ENCODE peak calls at places on chromosomes 2 and 18, in six cellular contexts. I, P, F, D, M and Q are unnamed samples.

GRCh38 chr2:797993-798392 is 120.8 kb upstream of the TMEM18 start:
- DNase-seq in D (no peak), M (no peak), F (no peak), P (no peak), I (no peak), Q (no peak)

GRCh38 chr2:192333642-192334041 is 138.9 kb upstream of the TMEFF2 start:
- DNase-seq in M (no peak), D (no peak), I (no peak), F (peak; percentile 14), P (no peak), Q (no peak)

GRCh38 chr2:16303761-16304160 is 361.9 kb downstream of the CYRIA start:
- DNase-seq in D (no peak), I (no peak), P (no peak), F (no peak), M (no peak), Q (no peak)

GRCh38 chr2:163157891-163158511 is 319.4 kb upstream of the KCNH7 start:
- DNase-seq in I (no peak), F (no peak), D (no peak), P (no peak), M (no peak), Q (no peak)

GRCh38 chr2:95073856-95074662 is 47.5 kb downstream of the MRPS5 start:
- DNase-seq in I (no peak), D (no peak), M (no peak), P (no peak), F (peak; percentile 93), Q (no peak)

GRCh38 chr2:128477026-128477820 is 158.6 kb upstream of the HS6ST1 start:
- DNase-seq in F (no peak), D (no peak), M (no peak), I (no peak), P (no peak), Q (no peak)

GRCh38 chr2:233818639-233819621 is 35.4 kb downstream of the HJURP start:
- DNase-seq in D (no peak), M (no peak), I (no peak), F (no peak), P (no peak), Q (no peak)

GRCh38 chr2:97754690-97755346 is 41.4 kb downstream of the ZAP70 start:
- DNase-seq in M (peak; percentile 6), P (no peak), I (no peak), F (no peak), D (no peak), Q (no peak)

GRCh38 chr2:119293254-119293653 is 69.6 kb downstream of the STEAP3 start:
- DNase-seq in F (no peak), D (no peak), P (no peak), M (no peak), I (no peak), Q (no peak)

GRCh38 chr2:98737848-98738247 is 6.9 kb upstream of the MGAT4A start:
- DNase-seq in D (no peak), I (no peak), F (no peak), M (no peak), P (no peak), Q (no peak)

GRCh38 chr2:47501374-47502200 is 98.6 kb downstream of the MSH2 start:
- DNase-seq in M (no peak), D (no peak), F (no peak), I (no peak), P (no peak), Q (no peak)

GRCh38 chr2:233942731-233943130 is 25.6 kb downstream of the TRPM8 start:
- DNase-seq in M (no peak), D (no peak), F (no peak), P (no peak), I (no peak), Q (no peak)

GRCh38 chr2:23637011-23637778 is 252.2 kb downstream of the KLHL29 start:
- DNase-seq in M (no peak), F (no peak), I (no peak), D (no peak), P (peak; percentile 56), Q (peak; percentile 78)

GRCh38 chr2:56450083-56450482 is 266.3 kb downstream of the CCDC85A start:
- DNase-seq in I (no peak), P (no peak), D (no peak), M (no peak), F (no peak), Q (no peak)

GRCh38 chr18:49723648-49724180 is 89.6 kb downstream of the ACAA2 start:
- DNase-seq in F (no peak), M (no peak), D (no peak), P (no peak), I (no peak), Q (no peak)

GRCh38 chr2:191245869-191246531 is 796 bp downstream of the MYO1B start:
- DNase-seq in F (no peak), D (peak; percentile 14), P (peak; percentile 65), I (peak; percentile 61), M (peak; percentile 19), Q (peak; percentile 83)

GRCh38 chr18:50956116-50956515 is 11.7 kb upstream of the ELAC1 start:
- DNase-seq in M (no peak), P (no peak), I (no peak), F (no peak), D (no peak), Q (no peak)

GRCh38 chr2:201126308-201127127 is 10.6 kb downstream of the CFLAR start:
- DNase-seq in P (no peak), D (no peak), M (no peak), I (no peak), F (no peak), Q (no peak)

GRCh38 chr2:101152195-101153076 is 1.3 kb upstream of the TBC1D8 start:
- DNase-seq in F (peak; percentile 88), P (peak; percentile 72), M (peak; percentile 60), I (no peak), D (no peak), Q (peak; percentile 76)

GRCh38 chr2:26724004-26724750 is 31.7 kb downstream of the KCNK3 start:
- DNase-seq in D (no peak), P (peak; percentile 36), M (no peak), I (no peak), F (no peak), Q (no peak)

GRCh38 chr18:26089247-26090129 is 925 bp downstream of the SS18 start:
- DNase-seq in P (no peak), M (no peak), D (no peak), F (peak; percentile 65), I (no peak), Q (peak; percentile 39)

GRCh38 chr2:234446404-234447076 is 50.3 kb downstream of the ARL4C start:
- DNase-seq in D (peak; percentile 87), P (peak; percentile 30), I (no peak), F (peak; percentile 78), M (no peak), Q (no peak)

GRCh38 chr2:38233231-38233983 is 143.7 kb downstream of the ATL2 start:
- DNase-seq in F (no peak), I (peak; percentile 14), M (no peak), P (peak; percentile 57), D (no peak), Q (no peak)

GRCh38 chr2:33785201-33786106 is 186.4 kb upstream of the FAM98A start:
- DNase-seq in M (no peak), P (no peak), D (no peak), I (no peak), F (peak; percentile 13), Q (no peak)

GRCh38 chr2:152047826-152048476 is 50.9 kb downstream of the CACNB4 start:
- DNase-seq in F (no peak), D (no peak), I (peak; percentile 58), P (no peak), M (no peak), Q (peak; percentile 22)

GRCh38 chr2:41216978-41217377 is 765.1 kb upstream of the SLC8A1 start:
- DNase-seq in M (no peak), D (no peak), I (no peak), P (no peak), F (no peak), Q (no peak)

GRCh38 chr2:210681481-210681880 is 125.1 kb downstream of the CPS1 start:
- DNase-seq in M (peak; percentile 88), I (no peak), F (no peak), D (no peak), P (no peak), Q (no peak)